ENCODE peak calls at places on chromosomes 5 and 9, in five cellular contexts. Z is mesothelial cell of epicardium, U is tibial nerve, E is anterior cingulate cortex, S is mucosa of descending colon. J is an unnamed sample.

GRCh38 chr5:78504726-78505431 is 143.7 kb downstream of the LHFPL2 start:
- DNase-seq in Z (peak), U (peak), E (peak), S (peak), J (no peak)

GRCh38 chr5:69416699-69417098 is 1.8 kb downstream of the MARVELD2 start:
- DNase-seq in Z (no peak), U (no peak), E (no peak), S (no peak), J (no peak)

GRCh38 chr9:99866398-99866797 is 40.1 kb upstream of the STX17 start:
- DNase-seq in Z (no peak), U (no peak), E (no peak), S (no peak), J (no peak)

GRCh38 chr5:389197-389821 is 53.7 kb upstream of the EXOC3 start:
- DNase-seq in Z (peak), U (no peak), E (no peak), S (peak), J (no peak)

GRCh38 chr9:105608685-105609598 is 51.0 kb downstream of the FKTN start:
- DNase-seq in Z (no peak), U (no peak), E (no peak), S (no peak), J (no peak)

GRCh38 chr5:131947445-131947844 is 2.0 kb upstream of the MEIKIN start:
- DNase-seq in Z (no peak), U (no peak), E (no peak), S (no peak), J (no peak)

GRCh38 chr9:126146254-126147145 is 180.1 kb upstream of the MVB12B start:
- DNase-seq in Z (peak), U (no peak), E (no peak), S (no peak), J (peak)

GRCh38 chr9:133677126-133678010 is 41.2 kb downstream of the DBH start:
- DNase-seq in Z (no peak), U (no peak), E (no peak), S (peak), J (no peak)

GRCh38 chr9:113151696-113152630 is 1.2 kb downstream of the SLC31A2 start:
- DNase-seq in Z (no peak), U (peak), E (no peak), S (no peak), J (no peak)

GRCh38 chr9:134554750-134555655 is 86.6 kb upstream of the COL5A1 start:
- DNase-seq in Z (no peak), U (no peak), E (no peak), S (no peak), J (no peak)

GRCh38 chr5:60287174-60287771 is 393.7 kb upstream of the PDE4D start:
- DNase-seq in Z (no peak), U (no peak), E (peak), S (no peak), J (no peak)

GRCh38 chr9:93650448-93650847 is 74.1 kb downstream of the PHF2 start:
- DNase-seq in Z (no peak), U (no peak), E (no peak), S (peak), J (no peak)

GRCh38 chr9:132545578-132545977 is 36.8 kb upstream of the BARHL1 start:
- DNase-seq in Z (no peak), U (no peak), E (no peak), S (peak), J (no peak)

GRCh38 chr9:121924700-121925099 is 168.4 kb downstream of the TTLL11 start:
- DNase-seq in Z (no peak), U (no peak), E (no peak), S (no peak), J (no peak)

GRCh38 chr9:116337015-116337414 is 183.4 kb downstream of the PAPPA start:
- DNase-seq in Z (no peak), U (no peak), E (no peak), S (no peak), J (no peak)

GRCh38 chr5:147857302-147858129 is 21.0 kb upstream of the SCGB3A2 start:
- DNase-seq in Z (peak), U (peak), E (peak), S (no peak), J (no peak)

GRCh38 chr5:93569295-93570164 is 11.5 kb downstream of the NR2F1-AS1 start:
- DNase-seq in Z (no peak), U (no peak), E (no peak), S (no peak), J (no peak)

GRCh38 chr9:37574241-37574721 is 1.9 kb downstream of the FBXO10 start:
- DNase-seq in Z (no peak), U (no peak), E (no peak), S (no peak), J (no peak)

GRCh38 chr9:124652203-124652992 is 118.7 kb downstream of the NR6A1 start:
- DNase-seq in Z (no peak), U (no peak), E (no peak), S (no peak), J (no peak)

GRCh38 chr5:24059716-24060115 is 552.3 kb downstream of the PRDM9 start:
- DNase-seq in Z (no peak), U (no peak), E (no peak), S (no peak), J (no peak)

GRCh38 chr5:59893436-59894227 is at the start of gene PDE4D:
- DNase-seq in Z (peak), U (peak), E (peak), S (peak), J (no peak)

GRCh38 chr5:33237471-33237870 is 203.3 kb upstream of the TARS1 start:
- DNase-seq in Z (no peak), U (no peak), E (no peak), S (no peak), J (no peak)

GRCh38 chr9:129012893-129013448 is 15.2 kb downstream of the SH3GLB2 start:
- DNase-seq in Z (no peak), U (no peak), E (no peak), S (no peak), J (no peak)